ENCODE peak calls at places on chromosomes 2 and 18, in seven cellular contexts. I is dorsolateral prefrontal cortex, K is HFF-Myc, Z is AG10803, C is endothelial cell, F is RWPE1, T is WERI-Rb-1. Y is an unnamed sample.

GRCh38 chr2:99748344-99748743 is 258.5 kb upstream of the REV1 start:
- DNase-seq in I (no peak), K (no peak), F (no peak), T (no peak), Z (no peak), C (no peak), Y (no peak)

GRCh38 chr18:34510926-34511325 is 199.2 kb upstream of the DTNA start:
- DNase-seq in C (no peak), T (no peak), F (no peak), Z (no peak), K (no peak), I (no peak), Y (no peak)

GRCh38 chr2:65409045-65409444 is 23.4 kb downstream of the SPRED2 start:
- DNase-seq in C (no peak), T (no peak), Z (no peak), K (no peak), F (no peak), I (no peak), Y (no peak)

GRCh38 chr18:3649559-3650426 is 199.8 kb downstream of the TGIF1 start:
- DNase-seq in C (no peak), Z (peak; percentile 76), F (peak; percentile 20), K (no peak), T (no peak), I (no peak), Y (no peak)

GRCh38 chr18:25140962-25141308 is 211.0 kb downstream of the ZNF521 start:
- DNase-seq in I (no peak), Z (no peak), C (no peak), K (no peak), T (no peak), F (no peak), Y (no peak)

GRCh38 chr2:70552501-70553333 is 909 bp downstream of the TGFA start:
- DNase-seq in F (no peak), I (no peak), K (no peak), Z (no peak), T (peak; percentile 22), C (peak; percentile 34), Y (peak; percentile 36)

GRCh38 chr2:134527398-134527797 is 191.4 kb downstream of the TMEM163 start:
- DNase-seq in C (no peak), K (no peak), I (no peak), T (no peak), F (no peak), Z (peak; percentile 3), Y (no peak)

GRCh38 chr18:2554671-2555070 is 16.6 kb downstream of the METTL4 start:
- DNase-seq in F (no peak), Z (no peak), K (no peak), T (no peak), C (no peak), I (no peak), Y (no peak)

GRCh38 chr18:28794459-28795245 is 617.7 kb upstream of the CDH2 start:
- DNase-seq in F (peak; percentile 49), I (no peak), C (no peak), K (peak; percentile 29), Z (peak; percentile 50), T (no peak), Y (no peak)

GRCh38 chr2:238005528-238005927 is 38.7 kb downstream of the UBE2F start:
- DNase-seq in I (no peak), K (no peak), Z (no peak), F (peak; percentile 17), T (no peak), C (no peak), Y (no peak)

GRCh38 chr2:111122631-111123421 is 2.1 kb downstream of the BCL2L11 start:
- DNase-seq in F (peak; percentile 60), K (no peak), I (peak; percentile 71), Z (peak; percentile 75), C (peak; percentile 77), T (peak; percentile 33), Y (peak; percentile 75)

GRCh38 chr2:68579689-68580088 is 63.7 kb upstream of the PROKR1 start:
- DNase-seq in T (no peak), F (no peak), C (no peak), Z (no peak), K (no peak), I (no peak), Y (no peak)

GRCh38 chr2:100246163-100247145 is 75.8 kb downstream of the LONRF2 start:
- DNase-seq in I (no peak), T (peak; percentile 37), F (peak; percentile 21), K (no peak), C (peak; percentile 49), Z (no peak), Y (no peak)

GRCh38 chr2:165144315-165144714 is 59.5 kb downstream of the SCN3A start:
- DNase-seq in I (no peak), K (no peak), C (no peak), Z (no peak), F (no peak), T (no peak), Y (no peak)

GRCh38 chr2:239003933-239004636 is 156.2 kb downstream of the TWIST2 start:
- DNase-seq in Z (no peak), C (no peak), T (no peak), K (no peak), I (no peak), F (no peak), Y (no peak)

GRCh38 chr2:65429799-65430514 is 2.4 kb downstream of the SPRED2 start:
- DNase-seq in T (peak; percentile 16), F (no peak), I (no peak), C (peak; percentile 21), Z (peak; percentile 9), K (no peak), Y (peak; percentile 39)

GRCh38 chr2:7430869-7431641 is 513.8 kb downstream of the RNF144A start:
- DNase-seq in K (no peak), C (peak; percentile 46), T (peak; percentile 14), F (no peak), Z (no peak), I (no peak), Y (peak; percentile 71)

GRCh38 chr2:157438907-157439791 is 4.7 kb downstream of the CYTIP start:
- DNase-seq in K (no peak), F (no peak), C (no peak), Z (peak; percentile 44), T (no peak), I (no peak), Y (no peak)

GRCh38 chr2:134522436-134522835 is 196.4 kb downstream of the TMEM163 start:
- DNase-seq in Z (no peak), I (no peak), K (no peak), C (no peak), T (no peak), F (no peak), Y (no peak)

GRCh38 chr18:29154196-29154757 is 977.3 kb upstream of the CDH2 start:
- DNase-seq in I (no peak), C (no peak), T (no peak), Z (peak; percentile 64), K (no peak), F (no peak), Y (no peak)

GRCh38 chr2:180442860-180443644 is 436.0 kb upstream of the CWC22 start:
- DNase-seq in K (no peak), F (peak; percentile 6), T (peak; percentile 35), Z (no peak), I (no peak), C (no peak), Y (no peak)

DNA sequence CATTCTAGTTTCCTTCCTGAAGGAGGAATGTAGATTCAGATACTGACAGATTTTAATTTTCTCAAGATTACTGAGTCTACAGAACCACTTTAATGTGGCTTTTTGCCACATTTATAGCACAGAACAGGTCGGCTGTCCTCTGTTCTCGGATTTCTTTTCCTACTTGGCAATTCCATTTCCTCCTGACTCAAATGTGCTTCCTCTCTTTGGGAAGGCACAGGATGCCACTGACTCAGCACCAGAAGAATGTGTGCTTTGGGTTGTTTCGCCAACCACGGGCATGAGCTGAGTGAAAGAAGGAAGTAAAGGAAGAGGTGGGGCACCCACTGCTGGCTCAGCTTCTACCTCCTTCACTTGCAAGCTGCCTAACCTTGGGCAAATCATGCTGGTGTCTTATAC is 970.6 kb upstream of the ACVR2A start:
- DNase-seq in K (peak; percentile 11), Z (peak; percentile 28), C (peak; percentile 38), I (no peak), T (no peak), F (peak; percentile 74), Y (no peak)
- TF ChIP-seq CTCF in K (no peak), Z (no peak), C (no peak), I (no peak), T (no peak), F (no peak), Y (no peak)

DNA sequence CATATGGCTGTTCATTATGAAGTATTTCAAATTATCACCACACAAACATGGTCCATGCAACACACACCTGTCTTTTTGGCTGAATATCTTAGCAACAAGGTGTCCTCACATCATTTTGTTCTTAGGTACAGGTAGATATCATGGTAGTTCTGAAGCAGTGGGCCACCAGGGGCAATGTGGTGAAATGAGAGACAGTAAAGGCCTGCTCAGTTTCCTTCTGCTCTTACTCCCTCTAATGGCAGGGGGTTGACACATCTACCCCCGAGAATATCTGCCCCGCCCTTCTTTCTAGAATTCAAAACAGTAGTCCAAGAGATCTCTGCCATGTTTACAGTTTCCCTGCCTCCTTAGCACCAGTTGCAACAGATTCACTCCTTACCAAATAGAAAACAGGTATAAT is 147.0 kb upstream of the KLHL14 start:
- DNase-seq in C (peak; percentile 54), F (peak; percentile 16), K (no peak), T (peak; percentile 65), I (no peak), Z (no peak), Y (peak; percentile 22)
- TF ChIP-seq CTCF in C (peak; percentile 52), F (no peak), K (peak; percentile 16), T (peak; percentile 83), I (no peak), Z (peak; percentile 23), Y (peak; percentile 36)

GRCh38 chr2:231488331-231488730 is 24.0 kb upstream of the NCL start:
- DNase-seq in C (no peak), K (no peak), Z (no peak), F (no peak), T (no peak), I (no peak), Y (no peak)

GRCh38 chr2:231490801-231491200 is 26.5 kb upstream of the NCL start:
- DNase-seq in I (no peak), F (no peak), Z (no peak), T (no peak), K (no peak), C (no peak), Y (peak; percentile 28)

GRCh38 chr2:231487197-231487596 is 22.9 kb upstream of the NCL start:
- DNase-seq in T (no peak), K (no peak), I (no peak), Z (no peak), F (no peak), C (no peak), Y (no peak)

GRCh38 chr2:231494669-231495068 is 30.4 kb upstream of the NCL start:
- DNase-seq in Z (no peak), F (no peak), I (no peak), T (no peak), K (no peak), C (no peak), Y (no peak)

DNA sequence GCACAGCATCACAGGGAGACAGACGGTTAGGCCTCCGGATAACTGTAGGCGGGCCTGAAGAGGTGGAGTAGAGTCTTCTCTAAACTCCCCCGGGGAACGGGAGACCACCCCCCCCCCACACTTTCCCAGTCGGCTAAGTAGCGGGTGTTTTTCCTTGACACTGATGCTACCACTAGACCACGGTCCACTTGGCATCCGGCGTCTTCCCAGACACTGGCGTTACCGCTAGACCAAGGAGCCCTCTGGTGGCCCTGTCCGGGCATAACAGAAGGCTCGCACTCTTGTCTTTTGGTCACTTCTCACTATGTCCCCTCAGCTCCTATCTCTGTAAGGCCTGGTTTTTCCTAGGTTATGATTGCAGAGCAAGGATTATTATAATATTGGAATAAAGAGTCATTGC is 25.7 kb upstream of the NCL start:
- DNase-seq in C (no peak), K (no peak), F (no peak), Z (no peak), T (peak; percentile 74), I (no peak), Y (peak; percentile 61)
- TF ChIP-seq CTCF in C (no peak), K (peak; percentile 38), F (no peak), Z (peak; percentile 34), T (peak; percentile 50), I (peak; percentile 22), Y (peak; percentile 35)

GRCh38 chr2:240259201-240259923 is 118.9 kb upstream of the OTOS start:
- DNase-seq in Z (no peak), K (no peak), F (no peak), I (no peak), C (no peak), T (peak; percentile 3), Y (no peak)
- TF ChIP-seq CTCF in Z (no peak), K (no peak), F (no peak), I (no peak), C (no peak), T (no peak), Y (no peak)